ENCODE peak calls at places on chromosomes 7 and 10, in four cellular contexts. One of them, this sample, is unnamed. For H3K27me3, H3K9me3 and H3K36me3, the result is how much of the 10 kb centered on the place peaks cover.

GRCh38 chr7:34849163-34849960 is 187.9 kb downstream of the DPY19L1 start:
- DNase-seq in pancreas: no peak
- DNase-seq in IMR-90: no peak
- DNase-seq in GM23248: peak
- DNase-seq in this sample: peak

GRCh38 chr7:32496052-32496813 is 944 bp downstream of the AVL9 start:
- DNase-seq in GM23248: peak
- DNase-seq in pancreas: no peak
- DNase-seq in IMR-90: no peak
- DNase-seq in this sample: no peak

GRCh38 chr7:149670288-149670687 is 103.1 kb downstream of the ZNF467 start:
- DNase-seq in GM23248: peak
- DNase-seq in pancreas: no peak
- DNase-seq in IMR-90: peak
- DNase-seq in this sample: peak

GRCh38 chr7:51162724-51163329 is 153.8 kb downstream of the COBL start:
- DNase-seq in pancreas: peak
- DNase-seq in GM23248: peak
- DNase-seq in IMR-90: peak
- DNase-seq in this sample: peak

GRCh38 chr7:91182819-91183405 is 81.3 kb upstream of the FZD1 start:
- DNase-seq in GM23248: peak
- DNase-seq in pancreas: no peak
- DNase-seq in IMR-90: peak
- DNase-seq in this sample: peak

GRCh38 chr7:54831046-54831643 is 72.1 kb upstream of the SEC61G start:
- DNase-seq in IMR-90: peak
- DNase-seq in pancreas: no peak
- DNase-seq in GM23248: no peak
- DNase-seq in this sample: no peak

GRCh38 chr10:8576281-8576680 is 521.8 kb downstream of the GATA3 start:
- DNase-seq in GM23248: no peak
- DNase-seq in pancreas: no peak
- DNase-seq in IMR-90: no peak
- DNase-seq in this sample: no peak

GRCh38 chr10:26025500-26025899 is 91.5 kb downstream of the MYO3A start:
- DNase-seq in GM23248: no peak
- DNase-seq in pancreas: no peak
- DNase-seq in IMR-90: no peak
- DNase-seq in this sample: no peak

GRCh38 chr10:126673565-126673964 is 3.1 kb upstream of the C10orf90 start:
- DNase-seq in IMR-90: no peak
- DNase-seq in pancreas: no peak
- DNase-seq in GM23248: no peak
- DNase-seq in this sample: no peak

GRCh38 chr7:79063019-79063698 is 390.3 kb downstream of the MAGI2 start:
- DNase-seq in IMR-90: peak
- DNase-seq in GM23248: peak
- DNase-seq in pancreas: no peak
- DNase-seq in this sample: no peak

GRCh38 chr7:109763611-109764010 is 1193.9 kb downstream of the DNAJB9 start:
- DNase-seq in IMR-90: no peak
- DNase-seq in GM23248: no peak
- DNase-seq in pancreas: no peak
- DNase-seq in this sample: no peak

GRCh38 chr7:522071-522937 is 2.7 kb upstream of the PDGFA start:
- DNase-seq in GM23248: peak
- DNase-seq in IMR-90: peak
- DNase-seq in pancreas: peak
- DNase-seq in this sample: no peak

GRCh38 chr7:149777551-149778326 is 4.4 kb upstream of the ZNF467 start:
- DNase-seq in pancreas: no peak
- DNase-seq in IMR-90: no peak
- DNase-seq in GM23248: no peak
- DNase-seq in this sample: no peak

GRCh38 chr10:71234970-71235681 is 22.8 kb downstream of the UNC5B start:
- DNase-seq in pancreas: peak
- DNase-seq in IMR-90: peak
- DNase-seq in GM23248: peak
- DNase-seq in this sample: no peak

GRCh38 chr10:71269301-71270288 is 49.5 kb upstream of the SLC29A3 start:
- DNase-seq in IMR-90: peak
- DNase-seq in GM23248: peak
- DNase-seq in pancreas: no peak
- DNase-seq in this sample: no peak

GRCh38 chr10:58209669-58210068 is 58.0 kb downstream of the IPMK start:
- DNase-seq in pancreas: no peak
- DNase-seq in GM23248: no peak
- DNase-seq in IMR-90: peak
- DNase-seq in this sample: peak

GRCh38 chr7:158246272-158246959 is 341.2 kb downstream of the PTPRN2 start:
- DNase-seq in GM23248: no peak
- DNase-seq in pancreas: no peak
- DNase-seq in IMR-90: no peak
- DNase-seq in this sample: no peak

GRCh38 chr10:20267734-20268133 is 451.5 kb downstream of the PLXDC2 start:
- DNase-seq in GM23248: no peak
- DNase-seq in IMR-90: no peak
- DNase-seq in pancreas: no peak
- DNase-seq in this sample: no peak

GRCh38 chr10:49163741-49164140 is 24.4 kb downstream of the TMEM273 start:
- DNase-seq in GM23248: peak
- DNase-seq in IMR-90: peak
- DNase-seq in pancreas: no peak
- DNase-seq in this sample: peak

GRCh38 chr7:27214587-27214950 is 14.7 kb upstream of the HOXA13 start:
- DNase-seq in GM23248: no peak
- DNase-seq in IMR-90: no peak
- DNase-seq in pancreas: no peak
- DNase-seq in this sample: no peak

GRCh38 chr10:103549349-103549685 is 55.8 kb downstream of the NEURL1 start:
- DNase-seq in IMR-90: no peak
- DNase-seq in GM23248: no peak
- DNase-seq in pancreas: no peak
- DNase-seq in this sample: no peak

GRCh38 chr10:72242675-72243074 is 26.6 kb upstream of the ASCC1 start:
- DNase-seq in pancreas: peak
- DNase-seq in GM23248: peak
- DNase-seq in IMR-90: no peak
- DNase-seq in this sample: peak

GRCh38 chr7:150631084-150631824 is 931 bp downstream of the GIMAP6 start:
- DNase-seq in pancreas: no peak
- DNase-seq in GM23248: no peak
- DNase-seq in IMR-90: no peak
- DNase-seq in this sample: no peak

GRCh38 chr10:22251751-22252285 is 34.0 kb upstream of the EBLN1 start:
- DNase-seq in pancreas: peak
- DNase-seq in IMR-90: no peak
- DNase-seq in GM23248: peak
- DNase-seq in this sample: peak

GRCh38 chr7:98867271-98867701 is 2.5 kb downstream of the TMEM130 start:
- DNase-seq in pancreas: no peak
- DNase-seq in GM23248: no peak
- DNase-seq in IMR-90: peak
- DNase-seq in this sample: no peak

GRCh38 chr7:98866341-98866740 is 3.5 kb downstream of the TMEM130 start:
- DNase-seq in IMR-90: no peak
- DNase-seq in GM23248: no peak
- DNase-seq in pancreas: no peak
- DNase-seq in this sample: no peak

GRCh38 chr7:98868450-98868849 is 1.4 kb downstream of the TMEM130 start:
- DNase-seq in IMR-90: no peak
- DNase-seq in pancreas: no peak
- DNase-seq in GM23248: no peak
- DNase-seq in this sample: no peak

GRCh38 chr7:98864726-98865420 is 4.9 kb downstream of the TMEM130 start:
- DNase-seq in GM23248: no peak
- DNase-seq in pancreas: no peak
- DNase-seq in IMR-90: no peak
- DNase-seq in this sample: no peak

DNA sequence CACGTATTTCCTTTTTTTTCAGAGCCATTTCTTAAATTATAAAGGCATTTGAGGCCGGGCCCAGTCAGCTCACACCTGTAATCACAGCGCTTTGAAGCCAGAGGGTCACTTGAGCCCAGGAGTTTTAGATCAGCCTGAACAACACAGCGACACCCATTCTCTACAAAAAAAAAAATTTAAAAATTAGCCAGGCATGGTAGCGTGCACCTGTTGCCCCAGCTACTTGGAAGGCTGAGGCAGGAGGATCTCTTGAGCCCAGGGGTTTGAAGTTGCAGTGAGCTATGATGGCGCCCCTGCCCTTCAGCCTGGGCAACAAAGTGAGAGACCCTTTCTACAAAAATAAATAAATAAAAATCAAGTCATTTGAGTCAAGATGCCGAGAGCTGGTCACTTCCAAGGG is 3.0 kb downstream of the TMEM130 start:
- DNase-seq in pancreas: no peak
- DNase-seq in IMR-90: no peak
- DNase-seq in GM23248: no peak
- DNase-seq in this sample: no peak
- H3K27me3 ChIP-seq in pancreas: under half
- H3K27me3 ChIP-seq in IMR-90: under half
- H3K27me3 ChIP-seq in GM23248: under half
- H3K27me3 ChIP-seq in this sample: under half

DNA sequence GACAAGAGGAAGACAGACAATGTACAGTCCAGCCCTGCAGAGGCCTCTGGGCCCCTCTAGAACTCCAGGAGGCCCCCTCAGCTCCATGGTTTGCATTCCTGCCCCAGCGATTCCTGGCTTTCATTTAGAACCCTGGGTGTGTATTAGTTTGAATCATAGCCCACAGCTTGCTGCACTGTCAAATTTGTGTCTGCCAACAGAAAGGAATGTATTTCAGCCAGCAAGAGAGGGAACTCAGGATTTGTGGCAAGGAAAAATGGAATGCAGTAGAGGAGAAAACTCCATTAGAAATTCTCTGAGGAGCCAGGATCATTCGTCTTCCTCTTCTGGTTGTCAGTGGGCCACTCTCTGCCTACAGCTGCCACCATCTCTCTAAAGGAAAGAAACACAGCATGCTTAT is 27.9 kb upstream of the WDR11 start:
- DNase-seq in GM23248: no peak
- DNase-seq in pancreas: no peak
- DNase-seq in IMR-90: no peak
- DNase-seq in this sample: no peak
- H3K9me3 ChIP-seq in GM23248: under half
- H3K9me3 ChIP-seq in pancreas: under half
- H3K9me3 ChIP-seq in IMR-90: under half
- H3K9me3 ChIP-seq in this sample: under half

GRCh38 chr7:74193913-74194312 is 15.9 kb upstream of the LAT2 start:
- DNase-seq in GM23248: no peak
- DNase-seq in IMR-90: no peak
- DNase-seq in pancreas: no peak
- DNase-seq in this sample: no peak

GRCh38 chr7:74193054-74193453 is 16.8 kb upstream of the LAT2 start:
- DNase-seq in pancreas: no peak
- DNase-seq in GM23248: no peak
- DNase-seq in IMR-90: no peak
- DNase-seq in this sample: no peak

GRCh38 chr7:74191231-74191630 is 17.1 kb downstream of the EIF4H start:
- DNase-seq in IMR-90: no peak
- DNase-seq in pancreas: no peak
- DNase-seq in GM23248: no peak
- DNase-seq in this sample: no peak

GRCh38 chr7:74187915-74188675 is 13.9 kb downstream of the EIF4H start:
- DNase-seq in pancreas: no peak
- DNase-seq in IMR-90: peak
- DNase-seq in GM23248: peak
- DNase-seq in this sample: peak

DNA sequence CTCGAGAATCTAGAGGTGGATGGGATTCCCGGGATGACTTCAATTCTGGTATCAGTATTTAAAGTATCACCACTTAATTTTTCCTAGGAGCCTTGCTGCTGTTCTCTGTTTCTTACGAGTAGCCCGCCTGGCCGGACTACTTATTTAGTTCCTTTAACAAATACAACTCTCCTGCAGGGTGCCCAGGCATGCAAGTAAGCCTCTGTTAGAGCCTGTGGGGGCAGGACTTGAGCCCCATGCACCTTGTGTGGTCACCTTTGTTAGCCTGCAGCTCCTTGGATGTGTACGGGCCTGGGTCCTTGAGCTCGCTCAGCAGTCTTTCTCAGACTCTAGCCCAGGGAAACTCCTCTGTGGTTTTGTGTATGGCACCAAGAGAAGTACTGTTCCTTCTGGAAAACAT is 16.1 kb downstream of the EIF4H start:
- DNase-seq in pancreas: no peak
- DNase-seq in GM23248: no peak
- DNase-seq in IMR-90: no peak
- DNase-seq in this sample: no peak
- H3K36me3 ChIP-seq in pancreas: under half
- H3K36me3 ChIP-seq in GM23248: half or more
- H3K36me3 ChIP-seq in IMR-90: half or more
- H3K36me3 ChIP-seq in this sample: half or more

GRCh38 chr7:5430612-5430947 is 6.9 kb upstream of the TNRC18 start:
- DNase-seq in IMR-90: no peak
- DNase-seq in pancreas: no peak
- DNase-seq in GM23248: no peak
- DNase-seq in this sample: no peak

GRCh38 chr7:5426226-5426475 is 2.5 kb upstream of the TNRC18 start:
- DNase-seq in IMR-90: peak
- DNase-seq in pancreas: no peak
- DNase-seq in GM23248: peak
- DNase-seq in this sample: no peak

GRCh38 chr7:5429253-5429856 is 5.7 kb upstream of the TNRC18 start:
- DNase-seq in pancreas: peak
- DNase-seq in GM23248: peak
- DNase-seq in IMR-90: peak
- DNase-seq in this sample: peak

GRCh38 chr7:5429857-5430611 is 6.4 kb upstream of the TNRC18 start:
- DNase-seq in pancreas: no peak
- DNase-seq in IMR-90: peak
- DNase-seq in GM23248: peak
- DNase-seq in this sample: peak

DNA sequence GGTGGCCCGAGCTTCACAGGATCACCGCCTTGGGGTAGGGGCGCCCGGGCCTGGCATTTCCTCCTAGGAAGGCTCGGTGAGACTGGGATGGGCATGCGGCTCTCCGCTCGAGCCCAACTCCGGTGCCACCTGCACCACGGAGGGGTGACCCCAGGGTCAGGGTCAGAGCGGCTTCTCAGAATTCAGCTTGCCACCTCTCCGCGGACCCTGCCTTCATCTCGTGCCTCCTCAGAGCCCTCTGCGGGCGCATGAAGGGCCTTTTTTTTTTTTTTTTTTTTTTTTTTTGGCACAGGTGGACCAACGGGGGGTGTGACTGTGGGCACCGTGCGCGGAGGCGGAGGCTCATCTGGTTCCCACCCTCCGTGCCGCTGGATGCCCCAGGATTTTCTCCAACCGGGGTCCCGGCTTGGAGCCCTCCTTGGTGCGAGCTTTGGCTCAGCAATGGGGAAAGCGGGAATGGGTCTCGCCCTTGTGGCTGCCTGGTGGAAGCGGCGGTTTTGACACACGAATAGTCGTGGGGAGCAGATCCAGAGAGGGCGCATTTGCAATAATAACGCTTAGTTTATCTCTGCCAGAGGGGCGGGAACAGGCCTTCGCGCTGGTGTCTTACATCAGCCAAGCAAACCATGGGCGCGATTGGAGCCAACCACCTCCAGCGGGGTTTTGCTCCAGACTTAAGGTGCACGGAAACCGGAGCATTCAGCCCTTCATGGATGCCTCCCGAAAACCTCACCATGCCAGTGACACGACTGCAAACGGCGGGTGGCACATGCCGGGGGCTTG is 5.0 kb upstream of the TNRC18 start:
- DNase-seq in IMR-90: peak
- DNase-seq in GM23248: peak
- DNase-seq in pancreas: peak
- DNase-seq in this sample: peak
- H3K27me3 ChIP-seq in IMR-90: under half
- H3K27me3 ChIP-seq in GM23248: under half
- H3K27me3 ChIP-seq in pancreas: under half
- H3K27me3 ChIP-seq in this sample: under half